ENCODE peak calls at places on chromosomes 13 and 19, in four cellular contexts. W is GM23248, O is PC-9, B is fibroblast of lung. V is an unnamed sample.
A peak's percentile ranks its signal among the peaks of the same experiment; 100 is the strongest.

GRCh38 chr13:73266640-73267180 is 207.9 kb downstream of the KLF5 start:
- DNase-seq in B (no peak), O (no peak), W (no peak), V (no peak)

GRCh38 chr13:20945952-20946383 is 43.4 kb upstream of the XPO4 start:
- DNase-seq in B (no peak), O (no peak), W (peak; percentile 35), V (peak; percentile 69)

GRCh38 chr19:44649578-44650145 is 6.0 kb downstream of the PVR start:
- DNase-seq in B (no peak), W (no peak), O (no peak), V (no peak)

GRCh38 chr13:112980441-112980840 is 11.4 kb downstream of the MCF2L start:
- DNase-seq in W (no peak), O (no peak), B (no peak), V (no peak)

GRCh38 chr13:45473627-45474026 is 8.9 kb downstream of the COG3 start:
- DNase-seq in B (no peak), W (peak; percentile 4), O (no peak), V (peak; percentile 71)

GRCh38 chr13:106232680-106233079 is 302.8 kb downstream of the EFNB2 start:
- DNase-seq in B (no peak), O (no peak), W (no peak), V (peak; percentile 15)

GRCh38 chr13:112053167-112053743 is 13.7 kb upstream of the SOX1 start:
- DNase-seq in W (no peak), O (no peak), B (no peak), V (peak; percentile 70)

GRCh38 chr13:99681695-99682094 is 180.4 kb downstream of the TM9SF2 start:
- DNase-seq in O (no peak), W (no peak), B (no peak), V (peak; percentile 83)

GRCh38 chr19:3981736-3982681 is 3.3 kb downstream of the EEF2 start:
- DNase-seq in B (no peak), O (no peak), W (peak; percentile 36), V (no peak)

GRCh38 chr19:45168767-45169351 is 8.1 kb upstream of the NKPD1 start:
- DNase-seq in O (no peak), W (no peak), B (no peak), V (no peak)

GRCh38 chr13:110490009-110490770 is 71.3 kb downstream of the RAB20 start:
- DNase-seq in B (no peak), W (no peak), O (no peak), V (no peak)

GRCh38 chr19:40954573-40954972 is 36.5 kb upstream of the CYP2B6 start:
- DNase-seq in W (no peak), O (no peak), B (no peak), V (peak; percentile 45)

GRCh38 chr13:41503386-41503785 is 46.0 kb downstream of the RGCC start:
- DNase-seq in W (no peak), O (no peak), B (no peak), V (no peak)

GRCh38 chr13:45108716-45109706 is 11.3 kb upstream of the GTF2F2 start:
- DNase-seq in W (peak; percentile 32), B (peak; percentile 19), O (no peak), V (peak; percentile 77)

GRCh38 chr13:69903081-69903480 is 204.5 kb upstream of the ATXN8OS start:
- DNase-seq in W (no peak), O (no peak), B (no peak), V (no peak)

GRCh38 chr13:109400192-109400591 is 386.2 kb downstream of the IRS2 start:
- DNase-seq in W (no peak), O (no peak), B (no peak), V (no peak)

GRCh38 chr13:108807841-108808240 is 178.4 kb downstream of the MYO16 start:
- DNase-seq in B (peak; percentile 6), W (no peak), O (no peak), V (no peak)

GRCh38 chr19:13849991-13850909 is 26.7 kb upstream of the NANOS3 start:
- DNase-seq in O (peak; percentile 87), B (peak; percentile 78), W (peak; percentile 89), V (peak; percentile 88)

GRCh38 chr19:38648789-38649304 is 1.4 kb downstream of the ACTN4 start:
- DNase-seq in B (no peak), W (peak; percentile 17), O (no peak), V (no peak)

GRCh38 chr19:1038995-1039645 is 787 bp upstream of the ABCA7 start:
- DNase-seq in O (no peak), W (peak; percentile 45), B (peak; percentile 44), V (peak; percentile 52)

GRCh38 chr13:113850722-113851479 is 13.0 kb downstream of the GAS6 start:
- DNase-seq in O (no peak), B (no peak), W (no peak), V (no peak)

GRCh38 chr19:18915639-18916038 is 3.5 kb downstream of the COPE start:
- DNase-seq in W (peak; percentile 62), B (peak; percentile 47), O (peak; percentile 49), V (peak; percentile 72)

GRCh38 chr13:35086667-35087066 is 144.6 kb downstream of the NBEA start:
- DNase-seq in W (peak; percentile 1), O (no peak), B (no peak), V (no peak)

GRCh38 chr19:45079063-45079910 is at the start of gene GEMIN7:
- DNase-seq in W (peak; percentile 92), O (peak; percentile 83), B (peak; percentile 71), V (peak; percentile 93)

DNA sequence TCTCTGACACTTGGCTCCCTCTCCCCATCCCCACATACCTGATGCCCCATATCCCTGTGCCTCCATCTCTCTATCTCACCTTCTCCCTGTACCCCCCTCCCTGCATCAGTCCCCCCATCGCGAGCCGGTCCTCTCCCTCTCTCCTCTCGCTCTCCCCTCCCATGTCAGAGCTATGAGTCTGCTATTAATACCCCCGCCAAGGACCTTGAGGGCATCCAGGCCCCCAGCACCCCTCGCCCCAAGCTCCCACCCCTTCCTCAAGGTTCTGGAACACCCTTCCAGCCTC is 1.6 kb downstream of the GRIN2D start:
- DNase-seq in W (no peak), O (no peak), B (no peak), V (peak; percentile 68)
- TF ChIP-seq EZH2 in W (no peak), O (no peak), B (no peak), V (peak; percentile 0)

GRCh38 chr19:12838182-12838890 is at the start of gene MAST1:
- DNase-seq in B (no peak), O (peak; percentile 65), W (peak; percentile 68), V (peak; percentile 80)
- TF ChIP-seq EZH2 in B (peak; percentile 87), O (no peak), W (no peak), V (no peak)

DNA sequence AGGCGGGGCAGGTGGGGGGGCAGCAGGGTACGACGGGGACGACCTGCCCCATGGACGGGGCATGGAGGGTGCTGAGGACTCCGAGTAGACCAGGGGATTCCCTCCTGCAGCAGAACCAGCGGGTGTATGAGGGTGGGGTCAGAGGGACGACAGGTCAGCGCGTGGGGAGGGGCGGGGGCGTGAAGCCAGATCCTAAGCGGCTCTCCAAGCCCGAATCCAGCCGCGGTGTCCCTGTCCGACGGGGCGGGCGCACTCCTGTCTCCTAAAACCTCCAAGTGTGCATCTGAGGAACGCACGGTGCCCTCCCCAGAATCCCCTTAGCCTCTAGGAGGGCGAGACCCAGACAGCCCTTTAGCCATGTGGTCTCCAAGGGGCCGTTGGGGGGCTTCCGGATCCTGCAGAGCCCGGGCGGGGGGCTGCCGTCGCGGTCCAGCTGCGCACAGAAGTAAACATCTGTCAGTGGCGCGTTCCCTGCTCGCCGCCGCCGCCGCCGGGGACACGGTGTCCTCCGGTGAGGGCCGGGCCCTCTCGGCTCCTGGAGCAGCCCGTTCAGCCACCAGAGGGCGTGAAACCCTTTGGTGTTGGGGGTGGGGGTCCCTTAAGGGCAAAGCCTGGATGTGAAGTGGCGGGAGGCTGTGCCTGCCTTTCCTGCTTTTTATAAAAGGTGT is 732 bp downstream of the NRTN start:
- DNase-seq in O (peak; percentile 72), W (peak; percentile 71), B (peak; percentile 23), V (peak; percentile 97)
- TF ChIP-seq EZH2 in O (peak; percentile 89), W (peak; percentile 72), B (peak; percentile 78), V (no peak)

GRCh38 chr19:42150940-42151339 is 18.7 kb upstream of the POU2F2 start:
- DNase-seq in O (no peak), B (no peak), W (no peak), V (peak; percentile 57)

GRCh38 chr19:42151735-42152134 is 19.5 kb upstream of the POU2F2 start:
- DNase-seq in O (no peak), B (no peak), W (no peak), V (no peak)

GRCh38 chr19:42152876-42153275 is 20.6 kb upstream of the POU2F2 start:
- DNase-seq in W (no peak), O (no peak), B (no peak), V (no peak)

GRCh38 chr19:42153606-42154405 is 21.6 kb upstream of the POU2F2 start:
- DNase-seq in W (no peak), O (no peak), B (no peak), V (no peak)

DNA sequence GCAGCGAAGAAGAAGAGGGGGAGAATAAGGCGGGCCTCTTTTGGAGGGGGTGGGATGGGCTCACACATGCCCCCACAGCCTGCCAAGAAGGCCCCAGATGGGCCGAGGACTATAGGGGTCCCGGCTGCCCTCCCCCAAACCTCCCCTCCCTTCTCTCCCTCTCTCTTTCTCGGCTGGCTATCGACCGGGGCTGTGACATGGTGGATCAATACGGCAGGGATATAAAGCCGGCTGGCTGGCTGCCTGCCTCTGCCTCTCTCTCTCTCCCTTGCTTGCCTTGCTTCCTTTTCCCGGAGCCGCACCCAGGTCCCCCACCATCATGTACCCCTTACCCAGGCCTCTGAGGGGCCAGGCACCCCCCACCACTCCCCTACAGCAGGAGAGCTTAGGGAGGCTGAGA is 20.0 kb upstream of the POU2F2 start:
- DNase-seq in O (no peak), W (no peak), B (no peak), V (no peak)
- TF ChIP-seq EZH2 in O (no peak), W (no peak), B (no peak), V (no peak)

GRCh38 chr13:80340643-80341097 is 256 bp downstream of the SPRY2 start:
- DNase-seq in B (peak; percentile 76), W (peak; percentile 79), O (no peak), V (no peak)

GRCh38 chr13:80341771-80342271 is 895 bp upstream of the SPRY2 start:
- DNase-seq in W (peak; percentile 48), O (peak; percentile 26), B (peak; percentile 62), V (peak; percentile 77)

GRCh38 chr13:80339841-80340642 is 884 bp downstream of the SPRY2 start:
- DNase-seq in O (peak; percentile 35), B (peak; percentile 28), W (peak; percentile 75), V (peak; percentile 31)

GRCh38 chr13:80341098-80341701 is at the start of gene SPRY2:
- DNase-seq in O (peak; percentile 91), B (peak; percentile 98), W (peak; percentile 99), V (peak; percentile 97)

GRCh38 chr13:80342541-80343371 is 1.8 kb upstream of the SPRY2 start:
- DNase-seq in B (peak; percentile 77), O (peak; percentile 87), W (peak; percentile 86), V (peak; percentile 83)
- TF ChIP-seq EZH2 in B (no peak), O (no peak), W (no peak), V (no peak)

DNA sequence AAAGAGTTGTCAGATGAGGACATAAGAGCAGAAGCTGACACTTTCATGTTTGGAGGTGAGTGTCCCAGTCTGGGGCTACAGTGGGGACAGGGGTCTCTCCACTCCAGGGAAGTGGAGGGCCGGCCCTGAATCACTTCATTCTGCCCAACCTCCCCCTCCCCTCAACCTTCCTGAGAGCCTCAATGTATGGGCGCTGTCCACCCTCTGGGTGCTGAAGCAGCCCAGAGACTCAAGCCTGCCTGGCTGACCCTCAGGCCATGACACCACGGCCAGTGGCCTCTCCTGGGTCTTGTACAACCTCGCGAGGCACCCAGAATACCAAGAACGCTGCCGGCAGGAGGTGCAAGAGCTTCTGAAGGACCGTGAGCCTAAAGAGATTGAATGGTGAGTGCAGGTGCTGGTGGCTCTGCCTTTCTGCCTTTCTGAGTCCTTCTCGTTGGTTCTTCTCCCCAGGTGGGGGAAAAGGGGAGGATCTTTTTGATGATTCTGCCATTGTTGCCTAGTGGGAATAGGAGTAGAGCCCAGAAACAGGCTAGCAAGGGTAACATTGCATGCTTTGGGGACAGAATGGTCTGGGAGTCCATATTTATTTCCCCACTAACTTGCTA is 8.8 kb downstream of the CYP4F8 start:
- DNase-seq in W (no peak), O (no peak), B (no peak), V (peak; percentile 5)
- TF ChIP-seq EZH2 in W (no peak), O (no peak), B (no peak), V (no peak)